ENCODE peak calls at places on chromosomes 11 and 22, in ten cellular contexts. Z is colonic mucosa; I is spleen; E is heart right ventricle; B is SK-N-SH; D is endodermal cell; Y is GM23338; J is cardiac fibroblast; X is CD8-positive, alpha-beta T cell; S is left ventricle myocardium inferior. C is an unnamed sample.

GRCh38 chr11:120116966-120117365 is 20.9 kb downstream of the TRIM29 start:
- DNase-seq in Z (no peak), I (no peak), E (no peak), B (no peak), D (no peak), Y (no peak), J (no peak), X (no peak), S (no peak), C (no peak)

GRCh38 chr11:103659138-103659734 is 377.2 kb upstream of the DDI1 start:
- DNase-seq in Z (no peak), I (no peak), E (no peak), B (peak; percentile 48), D (peak; percentile 58), Y (peak; percentile 52), J (peak; percentile 49), X (no peak), S (no peak), C (peak; percentile 33)

GRCh38 chr11:75462117-75462653 is 29.2 kb upstream of the KLHL35 start:
- DNase-seq in Z (no peak), I (no peak), E (no peak), B (no peak), D (peak; percentile 85), Y (peak; percentile 56), J (no peak), X (no peak), S (no peak), C (no peak)

GRCh38 chr22:35914665-35915476 is 113.8 kb downstream of the RBFOX2 start:
- DNase-seq in Z (peak; percentile 83), I (no peak), E (no peak), B (peak; percentile 62), D (peak; percentile 89), Y (peak; percentile 97), J (peak; percentile 94), X (no peak), S (no peak), C (peak; percentile 95)

GRCh38 chr11:69874178-69874983 is 55.2 kb upstream of the FGF3 start:
- DNase-seq in Z (no peak), I (peak; percentile 62), E (no peak), B (peak; percentile 15), D (peak; percentile 44), Y (no peak), J (no peak), X (no peak), S (no peak), C (no peak)

GRCh38 chr22:19789828-19790227 is 29.2 kb downstream of the TBX1 start:
- DNase-seq in Z (no peak), I (peak; percentile 24), E (no peak), B (no peak), D (no peak), Y (no peak), J (no peak), X (no peak), S (no peak), C (no peak)

GRCh38 chr11:101863361-101863760 is 51.4 kb upstream of the CEP126 start:
- DNase-seq in Z (no peak), I (no peak), E (no peak), B (no peak), D (no peak), Y (no peak), J (peak; percentile 56), X (no peak), S (no peak), C (peak; percentile 34)

GRCh38 chr11:69057236-69057635 is 8.5 kb downstream of the TPCN2 start:
- DNase-seq in Z (no peak), I (no peak), E (no peak), B (no peak), D (no peak), Y (no peak), J (no peak), X (no peak), S (no peak), C (no peak)

GRCh38 chr11:35427158-35427557 is 7.8 kb upstream of the SLC1A2 start:
- DNase-seq in Z (no peak), I (no peak), E (no peak), B (no peak), D (no peak), Y (no peak), J (peak; percentile 75), X (no peak), S (peak; percentile 27), C (peak; percentile 73)

GRCh38 chr11:45662665-45663485 is 2.5 kb downstream of the CHST1 start:
- DNase-seq in Z (no peak), I (peak; percentile 43), E (no peak), B (peak; percentile 47), D (peak; percentile 69), Y (peak; percentile 44), J (peak; percentile 94), X (no peak), S (no peak), C (peak; percentile 95)

GRCh38 chr22:39384750-39385480 is 14.7 kb upstream of the TAB1 start:
- DNase-seq in Z (no peak), I (no peak), E (no peak), B (peak; percentile 37), D (peak; percentile 91), Y (peak; percentile 87), J (peak; percentile 38), X (no peak), S (no peak), C (peak; percentile 50)

DNA sequence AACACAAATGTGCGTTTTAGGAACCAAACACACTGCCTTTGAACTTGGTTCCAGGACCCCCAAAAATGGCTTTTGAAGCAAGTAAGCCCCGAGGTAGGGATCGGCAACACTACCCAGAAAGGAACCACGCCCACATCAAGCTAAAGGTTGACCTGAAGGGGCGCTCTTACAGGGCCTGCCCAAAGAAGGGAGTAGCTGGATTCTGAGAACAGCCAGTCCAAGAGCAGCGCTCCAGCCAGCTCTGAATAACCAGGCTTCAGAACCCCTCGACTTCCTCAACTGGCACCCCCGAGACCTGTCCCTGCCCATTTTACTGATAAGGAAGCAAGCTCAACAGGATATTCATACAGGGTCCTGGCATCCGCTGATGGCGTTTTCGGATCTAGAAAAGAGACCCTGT is 18.9 kb upstream of the MOB2 start:
- DNase-seq in Z (no peak), I (no peak), E (no peak), B (no peak), D (peak; percentile 71), Y (peak; percentile 82), J (no peak), X (no peak), S (peak; percentile 9), C (no peak)
- TF ChIP-seq CTCF in Z (no peak), I (no peak), E (no peak), B (no peak), D (peak; percentile 65), Y (peak; percentile 59), J (no peak), X (no peak), S (no peak), C (no peak)

DNA sequence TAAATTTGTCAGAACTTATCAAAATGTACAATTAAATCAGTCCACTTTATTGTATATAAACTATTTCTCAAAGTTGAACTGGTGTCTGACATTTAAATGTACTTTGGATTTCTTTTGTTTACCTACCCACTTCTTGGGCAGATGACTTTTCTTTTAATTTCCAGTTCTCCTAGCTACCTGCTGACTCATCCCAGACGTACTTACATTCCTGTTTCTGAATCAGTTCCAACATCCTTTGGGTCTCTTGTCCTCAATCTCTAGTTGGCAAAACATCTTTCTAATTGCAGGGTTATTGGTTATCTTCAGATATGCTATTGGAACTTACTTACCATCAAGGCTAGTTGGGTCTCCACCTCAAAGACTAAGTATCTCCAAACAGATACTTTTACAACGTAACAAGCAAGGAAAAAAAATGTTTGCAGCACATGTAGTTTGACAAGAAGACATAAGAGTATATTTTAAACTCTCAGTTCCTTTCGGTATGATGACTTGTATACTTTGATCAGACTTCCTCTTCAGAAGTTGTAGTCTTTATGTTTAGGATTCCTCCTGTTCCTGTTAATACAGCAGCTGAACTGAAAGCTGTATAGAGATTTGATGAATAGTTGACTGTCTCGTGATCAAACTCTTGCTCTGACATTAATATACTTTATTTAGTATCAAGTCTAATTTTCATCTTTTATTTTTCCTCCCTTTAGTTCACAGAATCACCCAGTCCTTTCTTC is 43.2 kb downstream of the PACS1 start:
- DNase-seq in Z (no peak), I (no peak), E (no peak), B (no peak), D (no peak), Y (no peak), J (peak; percentile 94), X (no peak), S (no peak), C (peak; percentile 91)
- H3K4me3 ChIP-seq in Z (no peak overlapping the region), I (no peak overlapping the region), E (no peak overlapping the region), B (no peak overlapping the region), D (no peak overlapping the region), Y (no peak overlapping the region), J (no peak overlapping the region), X (peak overlapping the region; percentile 22), S (no peak overlapping the region), C (no peak overlapping the region)

DNA sequence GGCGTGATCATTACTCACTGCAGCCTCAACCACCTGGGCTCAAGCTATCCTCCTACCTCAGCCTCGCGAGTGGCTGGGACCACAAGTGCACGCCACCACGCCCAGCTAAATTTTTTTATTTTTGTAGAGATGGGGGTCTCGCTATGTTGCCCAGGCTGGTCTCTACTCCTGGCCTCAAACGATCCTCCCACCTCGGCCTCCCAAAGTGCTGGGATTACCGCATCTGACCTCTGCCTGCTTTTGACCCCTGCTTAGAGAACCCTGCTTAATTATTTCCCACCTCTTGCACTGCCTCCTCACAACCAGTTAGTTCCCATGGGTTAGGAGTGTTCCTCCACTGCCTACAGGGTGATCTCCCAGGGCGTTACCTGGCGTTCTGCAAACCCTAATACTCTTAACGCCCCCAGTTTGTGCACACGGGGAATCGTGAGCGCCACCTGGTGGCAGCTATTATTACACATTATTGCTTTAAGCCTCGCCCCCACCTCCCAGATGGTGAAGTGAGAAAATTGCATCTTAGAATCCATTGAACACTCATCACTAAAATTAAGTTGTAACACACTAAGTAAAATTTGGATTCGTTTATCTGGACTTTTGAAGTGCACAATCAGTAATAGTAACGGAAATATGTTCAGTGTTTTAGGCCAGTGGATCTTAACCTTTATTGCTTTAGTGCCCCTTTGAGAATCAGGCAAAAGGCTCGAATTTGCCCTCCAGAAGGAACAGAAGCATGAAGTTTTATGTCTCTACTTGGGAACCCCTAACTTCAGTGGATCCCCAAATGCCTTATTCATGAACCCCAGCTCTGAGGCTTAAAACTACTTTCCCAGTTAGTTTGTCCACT is 61.4 kb upstream of the ASPHD2 start:
- DNase-seq in Z (peak; percentile 22), I (no peak), E (no peak), B (peak; percentile 68), D (peak; percentile 86), Y (peak; percentile 93), J (peak; percentile 63), X (peak; percentile 34), S (no peak), C (peak; percentile 66)
- TF ChIP-seq CTCF in Z (peak; percentile 79), I (peak; percentile 27), E (peak; percentile 75), B (peak; percentile 93), D (peak; percentile 97), Y (peak; percentile 98), J (peak; percentile 75), X (peak; percentile 94), S (peak; percentile 74), C (peak; percentile 83)

DNA sequence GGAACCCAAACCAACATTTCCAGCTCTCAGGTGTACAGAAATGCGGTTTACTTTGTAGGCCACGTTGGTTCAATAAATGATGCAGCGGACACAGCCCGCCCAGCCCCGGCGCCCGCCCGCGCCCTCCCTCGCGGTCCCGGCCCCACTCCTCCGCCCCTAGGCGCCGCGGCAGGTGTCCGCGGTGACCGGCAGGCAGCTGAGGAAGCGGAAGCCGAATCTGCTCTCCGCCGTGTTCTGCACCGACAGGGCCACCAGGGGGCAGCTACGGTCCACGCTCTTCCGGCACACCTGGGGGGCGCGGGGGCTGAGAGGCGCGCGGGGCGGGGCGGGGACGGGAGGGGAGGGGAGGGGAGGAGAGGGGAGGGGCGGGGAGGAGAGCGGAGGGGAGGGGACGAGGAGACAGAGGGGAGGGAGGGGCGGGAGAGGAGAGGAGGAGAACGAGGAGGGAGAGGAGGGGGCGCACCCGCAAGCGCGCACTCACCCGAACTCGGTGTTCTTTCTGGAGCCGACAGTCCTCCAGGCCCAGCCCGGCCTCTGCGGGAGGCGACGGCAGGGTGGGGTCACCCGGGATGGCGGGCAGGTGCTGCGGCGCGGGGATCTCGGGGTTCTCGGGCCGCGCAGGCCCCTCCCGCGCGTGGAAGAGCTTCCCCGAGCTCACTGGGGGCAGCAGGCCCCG is 5.6 kb downstream of the LMNTD2 start:
- DNase-seq in Z (peak; percentile 79), I (peak; percentile 95), E (peak; percentile 64), B (peak; percentile 92), D (peak; percentile 93), Y (peak; percentile 96), J (peak; percentile 38), X (peak; percentile 73), S (peak; percentile 43), C (peak; percentile 52)
- H3K4me3 ChIP-seq in Z (peak overlapping the region; percentile 35), I (peak overlapping the region; percentile 26), E (peak overlapping the region; percentile 28), B (peak overlapping the region; percentile 53), D (peak overlapping the region; percentile 60), Y (peak overlapping the region; percentile 74), J (no peak overlapping the region), X (peak overlapping the region; percentile 39), S (peak overlapping the region; percentile 52), C (no peak overlapping the region)